ENCODE peak calls at places on chromosomes 7 and 10, in eight cellular contexts. I is mucosa of descending colon, R is DMS79 treated with DMSO at 0.1 percent for 48 hours, J is GM10248, G is NCI-H1092, X is NCI-H446 treated with DMSO at 0.1 percent for 48 hours, H is hippocampal formation, K is epithelial cell of esophagus. L is an unnamed sample.

GRCh38 chr7:36597099-36597773 is 127.1 kb downstream of the AOAH start:
- DNase-seq in H (no peak), R (no peak), X (no peak), I (no peak), K (peak; percentile 91), J (no peak), G (no peak), L (no peak)

GRCh38 chr10:62062752-62063512 is 161.4 kb downstream of the ARID5B start:
- DNase-seq in R (no peak), K (no peak), X (no peak), J (no peak), I (no peak), G (no peak), H (no peak), L (no peak)

GRCh38 chr10:113087082-113088029 is 137.3 kb downstream of the TCF7L2 start:
- DNase-seq in K (peak; percentile 95), X (no peak), G (no peak), H (no peak), I (peak; percentile 62), J (no peak), R (no peak), L (no peak)

GRCh38 chr7:157412021-157412443 is 75.2 kb downstream of the DNAJB6 start:
- DNase-seq in J (no peak), H (no peak), K (peak; percentile 86), I (no peak), R (no peak), X (no peak), G (no peak), L (no peak)

GRCh38 chr10:30755474-30755873 is 125.9 kb upstream of the LYZL2 start:
- DNase-seq in J (no peak), H (no peak), X (no peak), G (no peak), R (no peak), I (no peak), K (no peak), L (no peak)

GRCh38 chr10:132509506-132510173 is 27.9 kb upstream of the INPP5A start:
- DNase-seq in J (no peak), I (no peak), G (no peak), H (no peak), X (no peak), K (no peak), R (no peak), L (no peak)

GRCh38 chr10:14016011-14016536 is 314.6 kb downstream of the FRMD4A start:
- DNase-seq in G (no peak), X (no peak), R (no peak), H (peak; percentile 41), K (no peak), J (no peak), I (no peak), L (no peak)

GRCh38 chr7:70406419-70407189 is 725.3 kb upstream of the GALNT17 start:
- DNase-seq in R (no peak), J (no peak), I (no peak), G (no peak), H (no peak), X (peak; percentile 67), K (no peak), L (peak; percentile 98)

GRCh38 chr7:132590162-132590561 is 13.9 kb upstream of the PLXNA4 start:
- DNase-seq in G (no peak), I (no peak), R (no peak), J (no peak), X (no peak), K (no peak), H (no peak), L (no peak)

GRCh38 chr7:112174192-112174591 is 32.0 kb downstream of the DOCK4 start:
- DNase-seq in H (no peak), G (no peak), R (no peak), K (no peak), X (no peak), I (no peak), J (no peak), L (no peak)

GRCh38 chr7:1638113-1638726 is 31.9 kb upstream of the ELFN1 start:
- DNase-seq in K (no peak), R (peak; percentile 61), H (no peak), I (no peak), J (no peak), X (no peak), G (peak; percentile 43), L (no peak)

L was measured in NCI-H1694 treated with DMSO at 0.1 percent for 48 hours.